ENCODE peak calls at places on chromosomes 12 and 14, in six cellular contexts. X, K, S, B, I and F are unnamed samples.

GRCh38 chr12:132771126-132771838 is 9.7 kb upstream of the ANKLE2 start:
- DNase-seq in X (no peak), K (no peak), S (peak; percentile 35), B (no peak), I (peak; percentile 35), F (peak; percentile 58)

GRCh38 chr14:94439453-94440057 is 13.0 kb downstream of the SERPINA11 start:
- DNase-seq in X (no peak), B (no peak), K (no peak), I (no peak), S (no peak), F (no peak)

GRCh38 chr14:35286707-35287106 is 5.5 kb upstream of the PSMA6 start:
- DNase-seq in B (no peak), S (no peak), I (no peak), X (no peak), K (no peak), F (no peak)

GRCh38 chr12:132341318-132342050 is 12.1 kb upstream of the GALNT9 start:
- DNase-seq in X (no peak), S (no peak), B (no peak), K (no peak), I (no peak), F (no peak)

GRCh38 chr12:107818984-107819383 is 44.5 kb downstream of the ASCL4 start:
- DNase-seq in B (no peak), X (peak; percentile 29), K (no peak), I (no peak), S (no peak), F (no peak)

GRCh38 chr12:48197549-48197966 is 5.5 kb downstream of the OR10AD1 start:
- DNase-seq in B (peak; percentile 51), K (no peak), S (no peak), I (no peak), X (no peak), F (no peak)

GRCh38 chr12:108722992-108723766 is 8.1 kb downstream of the CORO1C start:
- DNase-seq in I (no peak), K (no peak), S (no peak), X (no peak), B (peak; percentile 46), F (no peak)

GRCh38 chr14:105495101-105495989 is 4.3 kb downstream of the TEDC1 start:
- DNase-seq in S (no peak), I (no peak), X (no peak), B (no peak), K (no peak), F (no peak)

GRCh38 chr14:34232790-34233189 is 229.2 kb downstream of the SPTSSA start:
- DNase-seq in X (no peak), I (no peak), K (no peak), S (no peak), B (no peak), F (no peak)

GRCh38 chr12:127416796-127417195 is 850.2 kb upstream of the TMEM132C start:
- DNase-seq in B (no peak), K (no peak), I (no peak), X (no peak), S (no peak), F (no peak)

GRCh38 chr14:73944432-73945158 is 5.3 kb downstream of the FAM161B start:
- DNase-seq in S (no peak), B (no peak), I (no peak), X (no peak), K (no peak), F (no peak)

GRCh38 chr12:117047810-117048584 is 51.2 kb downstream of the TESC start:
- DNase-seq in K (no peak), X (no peak), I (no peak), B (no peak), S (no peak), F (no peak)

GRCh38 chr12:52650520-52651081 is 1.4 kb downstream of the KRT2 start:
- DNase-seq in I (no peak), X (no peak), B (no peak), S (no peak), K (no peak), F (no peak)

GRCh38 chr12:24822121-24822899 is 126.6 kb downstream of the BCAT1 start:
- DNase-seq in S (no peak), B (no peak), X (no peak), I (no peak), K (no peak), F (no peak)

GRCh38 chr12:53320352-53321195 is 836 bp downstream of the AAAS start:
- DNase-seq in S (no peak), X (no peak), B (no peak), K (no peak), I (no peak), F (no peak)

GRCh38 chr14:34179723-34180122 is 228.8 kb upstream of the EGLN3 start:
- DNase-seq in K (peak; percentile 81), B (no peak), S (no peak), I (no peak), X (no peak), F (no peak)

GRCh38 chr12:92570056-92570753 is 132.6 kb upstream of the PLEKHG7 start:
- DNase-seq in K (peak; percentile 86), X (peak; percentile 38), B (peak; percentile 57), S (no peak), I (peak; percentile 69), F (peak; percentile 20)

GRCh38 chr12:12384601-12385321 is 27.9 kb downstream of the BORCS5 start:
- DNase-seq in I (peak; percentile 56), K (no peak), B (no peak), X (no peak), S (no peak), F (no peak)

GRCh38 chr14:89417469-89418225 is 614 bp upstream of the FOXN3 start:
- DNase-seq in B (peak; percentile 61), I (peak; percentile 54), K (peak; percentile 81), S (peak; percentile 43), X (peak; percentile 69), F (peak; percentile 52)

GRCh38 chr14:102774391-102775153 is 2.7 kb upstream of the TRAF3 start:
- DNase-seq in S (peak; percentile 57), I (peak; percentile 65), B (peak; percentile 86), K (peak; percentile 57), X (no peak), F (peak; percentile 62)

GRCh38 chr14:46058964-46059580 is 592.5 kb downstream of the RPL10L start:
- DNase-seq in B (no peak), X (no peak), K (no peak), S (no peak), I (no peak), F (no peak)

GRCh38 chr12:127145929-127146789 is 1120.8 kb upstream of the TMEM132C start:
- DNase-seq in S (peak; percentile 56), K (peak; percentile 23), I (peak; percentile 68), B (peak; percentile 68), X (peak; percentile 62), F (peak; percentile 42)

GRCh38 chr12:103769240-103769945 is 71.6 kb downstream of the NT5DC3 start:
- DNase-seq in X (no peak), B (no peak), S (no peak), I (no peak), K (peak; percentile 15), F (no peak)

GRCh38 chr12:131921866-131922769 is 7.0 kb upstream of the PUS1 start:
- DNase-seq in K (no peak), X (no peak), B (no peak), I (no peak), S (no peak), F (no peak)